ENCODE peak calls at places on chromosomes 6 and 20, in eight cellular contexts. One of them, this sample, is unnamed.

GRCh38 chr20:31560900-31561598 is 44.0 kb upstream of the ID1 start:
- DNase-seq in HFFc6: peak
- DNase-seq in NCI-H748 treated with DMSO at 0.1 percent for 48 hours: no peak
- DNase-seq in RWPE1: peak
- DNase-seq in T-cell: no peak
- DNase-seq in left cardiac atrium: no peak
- DNase-seq in fibroblast of mammary gland: peak
- DNase-seq in neural progenitor cell: no peak
- DNase-seq in this sample: no peak

GRCh38 chr6:110214338-110214737 is 34.1 kb downstream of the CDC40 start:
- DNase-seq in HFFc6: no peak
- DNase-seq in NCI-H748 treated with DMSO at 0.1 percent for 48 hours: no peak
- DNase-seq in RWPE1: no peak
- DNase-seq in T-cell: no peak
- DNase-seq in left cardiac atrium: no peak
- DNase-seq in fibroblast of mammary gland: no peak
- DNase-seq in neural progenitor cell: no peak
- DNase-seq in this sample: no peak

GRCh38 chr6:148967546-148967945 is 220.7 kb downstream of the UST start:
- DNase-seq in HFFc6: no peak
- DNase-seq in NCI-H748 treated with DMSO at 0.1 percent for 48 hours: peak
- DNase-seq in RWPE1: no peak
- DNase-seq in T-cell: no peak
- DNase-seq in left cardiac atrium: no peak
- DNase-seq in fibroblast of mammary gland: no peak
- DNase-seq in neural progenitor cell: peak
- DNase-seq in this sample: peak

GRCh38 chr6:111805511-111806181 is 67.6 kb downstream of the FYN start:
- DNase-seq in HFFc6: peak
- DNase-seq in NCI-H748 treated with DMSO at 0.1 percent for 48 hours: no peak
- DNase-seq in RWPE1: no peak
- DNase-seq in T-cell: no peak
- DNase-seq in left cardiac atrium: no peak
- DNase-seq in fibroblast of mammary gland: peak
- DNase-seq in neural progenitor cell: peak
- DNase-seq in this sample: no peak

GRCh38 chr20:19737025-19737424 is 21.0 kb upstream of the RIN2 start:
- DNase-seq in HFFc6: peak
- DNase-seq in NCI-H748 treated with DMSO at 0.1 percent for 48 hours: no peak
- DNase-seq in RWPE1: peak
- DNase-seq in T-cell: no peak
- DNase-seq in left cardiac atrium: no peak
- DNase-seq in fibroblast of mammary gland: peak
- DNase-seq in neural progenitor cell: no peak
- DNase-seq in this sample: no peak

GRCh38 chr6:44456070-44456965 is 68.8 kb downstream of the CDC5L start:
- DNase-seq in HFFc6: peak
- DNase-seq in NCI-H748 treated with DMSO at 0.1 percent for 48 hours: peak
- DNase-seq in RWPE1: peak
- DNase-seq in T-cell: peak
- DNase-seq in left cardiac atrium: peak
- DNase-seq in fibroblast of mammary gland: peak
- DNase-seq in neural progenitor cell: peak
- DNase-seq in this sample: peak

GRCh38 chr6:117188627-117189201 is 76.6 kb upstream of the VGLL2 start:
- DNase-seq in HFFc6: no peak
- DNase-seq in NCI-H748 treated with DMSO at 0.1 percent for 48 hours: no peak
- DNase-seq in RWPE1: no peak
- DNase-seq in T-cell: no peak
- DNase-seq in left cardiac atrium: no peak
- DNase-seq in fibroblast of mammary gland: no peak
- DNase-seq in neural progenitor cell: peak
- DNase-seq in this sample: no peak

GRCh38 chr6:143490244-143490643 is 21.3 kb downstream of the FUCA2 start:
- DNase-seq in HFFc6: no peak
- DNase-seq in NCI-H748 treated with DMSO at 0.1 percent for 48 hours: no peak
- DNase-seq in RWPE1: no peak
- DNase-seq in T-cell: no peak
- DNase-seq in left cardiac atrium: no peak
- DNase-seq in fibroblast of mammary gland: no peak
- DNase-seq in neural progenitor cell: no peak
- DNase-seq in this sample: no peak

GRCh38 chr6:16199792-16200191 is 38.6 kb upstream of the GMPR start:
- DNase-seq in HFFc6: no peak
- DNase-seq in NCI-H748 treated with DMSO at 0.1 percent for 48 hours: no peak
- DNase-seq in RWPE1: no peak
- DNase-seq in T-cell: no peak
- DNase-seq in left cardiac atrium: no peak
- DNase-seq in fibroblast of mammary gland: no peak
- DNase-seq in neural progenitor cell: peak
- DNase-seq in this sample: no peak

GRCh38 chr6:142303191-142303564 is 1.4 kb downstream of the ADGRG6 start:
- DNase-seq in HFFc6: no peak
- DNase-seq in NCI-H748 treated with DMSO at 0.1 percent for 48 hours: no peak
- DNase-seq in RWPE1: no peak
- DNase-seq in T-cell: no peak
- DNase-seq in left cardiac atrium: no peak
- DNase-seq in fibroblast of mammary gland: no peak
- DNase-seq in neural progenitor cell: no peak
- DNase-seq in this sample: no peak

GRCh38 chr6:168039849-168040248 is 39.2 kb downstream of the FRMD1 start:
- DNase-seq in HFFc6: no peak
- DNase-seq in NCI-H748 treated with DMSO at 0.1 percent for 48 hours: no peak
- DNase-seq in RWPE1: no peak
- DNase-seq in T-cell: no peak
- DNase-seq in left cardiac atrium: no peak
- DNase-seq in fibroblast of mammary gland: no peak
- DNase-seq in neural progenitor cell: no peak
- DNase-seq in this sample: no peak

GRCh38 chr20:58895099-58895795 is 42.7 kb downstream of the GNAS start:
- DNase-seq in HFFc6: no peak
- DNase-seq in NCI-H748 treated with DMSO at 0.1 percent for 48 hours: no peak
- DNase-seq in RWPE1: no peak
- DNase-seq in T-cell: no peak
- DNase-seq in left cardiac atrium: no peak
- DNase-seq in fibroblast of mammary gland: no peak
- DNase-seq in neural progenitor cell: no peak
- DNase-seq in this sample: no peak

GRCh38 chr6:158758464-158758863 is 60.7 kb downstream of the EZR start:
- DNase-seq in HFFc6: no peak
- DNase-seq in NCI-H748 treated with DMSO at 0.1 percent for 48 hours: peak
- DNase-seq in RWPE1: no peak
- DNase-seq in T-cell: no peak
- DNase-seq in left cardiac atrium: no peak
- DNase-seq in fibroblast of mammary gland: no peak
- DNase-seq in neural progenitor cell: peak
- DNase-seq in this sample: peak

GRCh38 chr6:68718379-68719073 is 83.4 kb downstream of the ADGRB3 start:
- DNase-seq in HFFc6: no peak
- DNase-seq in NCI-H748 treated with DMSO at 0.1 percent for 48 hours: peak
- DNase-seq in RWPE1: no peak
- DNase-seq in T-cell: no peak
- DNase-seq in left cardiac atrium: no peak
- DNase-seq in fibroblast of mammary gland: peak
- DNase-seq in neural progenitor cell: no peak
- DNase-seq in this sample: peak

GRCh38 chr20:54479138-54479906 is 3.9 kb downstream of the DOK5 start:
- DNase-seq in HFFc6: no peak
- DNase-seq in NCI-H748 treated with DMSO at 0.1 percent for 48 hours: no peak
- DNase-seq in RWPE1: no peak
- DNase-seq in T-cell: no peak
- DNase-seq in left cardiac atrium: no peak
- DNase-seq in fibroblast of mammary gland: peak
- DNase-seq in neural progenitor cell: peak
- DNase-seq in this sample: no peak

GRCh38 chr6:167404385-167405049 is 79.6 kb downstream of the TTLL2 start:
- DNase-seq in HFFc6: no peak
- DNase-seq in NCI-H748 treated with DMSO at 0.1 percent for 48 hours: no peak
- DNase-seq in RWPE1: no peak
- DNase-seq in T-cell: no peak
- DNase-seq in left cardiac atrium: no peak
- DNase-seq in fibroblast of mammary gland: no peak
- DNase-seq in neural progenitor cell: no peak
- DNase-seq in this sample: no peak

GRCh38 chr6:155436981-155437749 is 18.5 kb downstream of the NOX3 start:
- DNase-seq in HFFc6: peak
- DNase-seq in NCI-H748 treated with DMSO at 0.1 percent for 48 hours: no peak
- DNase-seq in RWPE1: no peak
- DNase-seq in T-cell: no peak
- DNase-seq in left cardiac atrium: no peak
- DNase-seq in fibroblast of mammary gland: peak
- DNase-seq in neural progenitor cell: no peak
- DNase-seq in this sample: peak

GRCh38 chr20:46243707-46244628 is 64.3 kb downstream of the CDH22 start:
- DNase-seq in HFFc6: no peak
- DNase-seq in NCI-H748 treated with DMSO at 0.1 percent for 48 hours: no peak
- DNase-seq in RWPE1: peak
- DNase-seq in T-cell: no peak
- DNase-seq in left cardiac atrium: no peak
- DNase-seq in fibroblast of mammary gland: peak
- DNase-seq in neural progenitor cell: no peak
- DNase-seq in this sample: no peak

GRCh38 chr6:80767808-80768207 is 661.3 kb downstream of the BCKDHB start:
- DNase-seq in HFFc6: peak
- DNase-seq in NCI-H748 treated with DMSO at 0.1 percent for 48 hours: no peak
- DNase-seq in RWPE1: peak
- DNase-seq in T-cell: no peak
- DNase-seq in left cardiac atrium: peak
- DNase-seq in fibroblast of mammary gland: peak
- DNase-seq in neural progenitor cell: no peak
- DNase-seq in this sample: no peak

GRCh38 chr20:56460459-56460858 is 8.0 kb upstream of the RTF2 start:
- DNase-seq in HFFc6: no peak
- DNase-seq in NCI-H748 treated with DMSO at 0.1 percent for 48 hours: no peak
- DNase-seq in RWPE1: no peak
- DNase-seq in T-cell: peak
- DNase-seq in left cardiac atrium: no peak
- DNase-seq in fibroblast of mammary gland: no peak
- DNase-seq in neural progenitor cell: no peak
- DNase-seq in this sample: no peak

GRCh38 chr20:52682271-52682670 is 289.9 kb upstream of the TSHZ2 start:
- DNase-seq in HFFc6: no peak
- DNase-seq in NCI-H748 treated with DMSO at 0.1 percent for 48 hours: no peak
- DNase-seq in RWPE1: no peak
- DNase-seq in T-cell: no peak
- DNase-seq in left cardiac atrium: no peak
- DNase-seq in fibroblast of mammary gland: no peak
- DNase-seq in neural progenitor cell: no peak
- DNase-seq in this sample: peak

GRCh38 chr6:109458774-109459531 is 3.4 kb upstream of the MICAL1 start:
- DNase-seq in HFFc6: no peak
- DNase-seq in NCI-H748 treated with DMSO at 0.1 percent for 48 hours: no peak
- DNase-seq in RWPE1: no peak
- DNase-seq in T-cell: peak
- DNase-seq in left cardiac atrium: no peak
- DNase-seq in fibroblast of mammary gland: no peak
- DNase-seq in neural progenitor cell: peak
- DNase-seq in this sample: no peak